ENCODE peak calls at places on chromosomes 1 and 21, in ten cellular contexts. W is CD4-positive, alpha-beta T cell; A is cardiac fibroblast; V is bronchial epithelial cell; D is AG10803; B is pancreas; N is right atrium auricular region; U is endothelial cell; I is kidney; S is WTC11. P is an unnamed sample.

GRCh38 chr1:5992814-5993552 is 758 bp upstream of the NPHP4 start:
- DNase-seq in W (no peak), A (no peak), V (no peak), D (no peak), B (peak), N (no peak), U (no peak), I (peak), S (no peak), P (no peak)

GRCh38 chr21:25039461-25040380 is 567.6 kb downstream of the MRPL39 start:
- DNase-seq in W (no peak), A (no peak), V (no peak), D (peak), B (no peak), N (no peak), U (no peak), I (no peak), S (no peak), P (peak)

GRCh38 chr1:94319319-94320180 is 82.2 kb upstream of the ARHGAP29 start:
- DNase-seq in W (no peak), A (no peak), V (no peak), D (no peak), B (no peak), N (no peak), U (peak), I (no peak), S (no peak), P (no peak)

GRCh38 chr1:913491-914252 is 10.1 kb upstream of the SAMD11 start:
- DNase-seq in W (no peak), A (no peak), V (no peak), D (no peak), B (peak), N (no peak), U (peak), I (peak), S (peak), P (no peak)

GRCh38 chr1:4633346-4633745 is 21.1 kb upstream of the AJAP1 start:
- DNase-seq in W (no peak), A (no peak), V (no peak), D (no peak), B (no peak), N (no peak), U (no peak), I (no peak), S (no peak), P (no peak)

GRCh38 chr1:184366992-184367391 is 19.8 kb upstream of the C1orf21 start:
- DNase-seq in W (no peak), A (peak), V (no peak), D (no peak), B (no peak), N (no peak), U (no peak), I (no peak), S (no peak), P (no peak)

GRCh38 chr1:194833111-194833510 is 1646.7 kb upstream of the B3GALT2 start:
- DNase-seq in W (no peak), A (no peak), V (no peak), D (no peak), B (no peak), N (no peak), U (no peak), I (no peak), S (no peak), P (no peak)

GRCh38 chr1:109312978-109313775 is 6.4 kb upstream of the MYBPHL start:
- DNase-seq in W (no peak), A (peak), V (no peak), D (peak), B (no peak), N (no peak), U (no peak), I (no peak), S (no peak), P (peak)

GRCh38 chr1:97738270-97738669 is 182.6 kb downstream of the DPYD start:
- DNase-seq in W (no peak), A (no peak), V (no peak), D (no peak), B (no peak), N (no peak), U (no peak), I (no peak), S (no peak), P (no peak)

GRCh38 chr21:42162831-42163510 is 56.0 kb upstream of the ABCG1 start:
- DNase-seq in W (no peak), A (no peak), V (no peak), D (no peak), B (no peak), N (no peak), U (no peak), I (no peak), S (no peak), P (no peak)

GRCh38 chr1:12127206-12127810 is 39.5 kb upstream of the TNFRSF1B start:
- DNase-seq in W (no peak), A (no peak), V (no peak), D (no peak), B (no peak), N (no peak), U (no peak), I (no peak), S (no peak), P (no peak)

GRCh38 chr1:237864338-237865244 is 26.1 kb downstream of the ZP4 start:
- DNase-seq in W (no peak), A (peak), V (peak), D (no peak), B (peak), N (peak), U (peak), I (peak), S (peak), P (peak)

GRCh38 chr1:14479865-14480264 is 118.6 kb upstream of the KAZN start:
- DNase-seq in W (no peak), A (no peak), V (no peak), D (no peak), B (no peak), N (no peak), U (no peak), I (no peak), S (no peak), P (no peak)

GRCh38 chr1:224506141-224506814 is 71.7 kb upstream of the WDR26 start:
- DNase-seq in W (no peak), A (no peak), V (peak), D (peak), B (no peak), N (no peak), U (no peak), I (no peak), S (no peak), P (peak)

GRCh38 chr21:45074048-45074817 is at the start of gene ADARB1:
- DNase-seq in W (peak), A (peak), V (peak), D (peak), B (peak), N (no peak), U (peak), I (peak), S (peak), P (peak)

GRCh38 chr1:181712636-181713238 is 229.4 kb downstream of the CACNA1E start:
- DNase-seq in W (no peak), A (no peak), V (no peak), D (no peak), B (no peak), N (no peak), U (no peak), I (no peak), S (no peak), P (no peak)

GRCh38 chr1:160752926-160753325 is 13.9 kb downstream of the SLAMF7 start:
- DNase-seq in W (no peak), A (peak), V (no peak), D (no peak), B (no peak), N (no peak), U (no peak), I (no peak), S (no peak), P (no peak)

GRCh38 chr1:53461329-53462044 is 2.3 kb downstream of the DMRTB1 start:
- DNase-seq in W (no peak), A (no peak), V (no peak), D (no peak), B (no peak), N (no peak), U (no peak), I (no peak), S (no peak), P (no peak)

GRCh38 chr21:41973427-41973831 is 19.6 kb upstream of the C2CD2 start:
- DNase-seq in W (no peak), A (no peak), V (no peak), D (no peak), B (no peak), N (peak), U (no peak), I (peak), S (no peak), P (peak)

GRCh38 chr1:38781872-38782617 is 77.5 kb downstream of the RRAGC start:
- DNase-seq in W (no peak), A (no peak), V (no peak), D (no peak), B (no peak), N (peak), U (no peak), I (no peak), S (no peak), P (no peak)

GRCh38 chr1:110783292-110783918 is 89.5 kb upstream of the CD53 start:
- DNase-seq in W (peak), A (peak), V (peak), D (peak), B (no peak), N (no peak), U (peak), I (no peak), S (peak), P (peak)

GRCh38 chr1:50251592-50252165 is 143.0 kb downstream of the ELAVL4 start:
- DNase-seq in W (no peak), A (no peak), V (no peak), D (no peak), B (no peak), N (no peak), U (no peak), I (no peak), S (peak), P (no peak)

GRCh38 chr1:32111789-32112188 is 3.9 kb downstream of the KPNA6 start:
- DNase-seq in W (no peak), A (peak), V (no peak), D (peak), B (no peak), N (no peak), U (no peak), I (no peak), S (no peak), P (no peak)

GRCh38 chr1:19672237-19672636 is 7.6 kb downstream of the HTR6 start:
- DNase-seq in W (no peak), A (no peak), V (no peak), D (no peak), B (no peak), N (no peak), U (no peak), I (no peak), S (no peak), P (no peak)

GRCh38 chr1:30638086-30638485 is 85.3 kb downstream of the MATN1 start:
- DNase-seq in W (no peak), A (no peak), V (no peak), D (no peak), B (no peak), N (no peak), U (no peak), I (no peak), S (no peak), P (no peak)

GRCh38 chr1:6338685-6339084 is 54.9 kb downstream of the ACOT7 start:
- DNase-seq in W (no peak), A (no peak), V (no peak), D (no peak), B (no peak), N (no peak), U (no peak), I (no peak), S (no peak), P (no peak)

GRCh38 chr1:177640687-177641086 is 329.2 kb downstream of the SEC16B start:
- DNase-seq in W (no peak), A (no peak), V (no peak), D (no peak), B (no peak), N (no peak), U (no peak), I (no peak), S (no peak), P (no peak)

DNA sequence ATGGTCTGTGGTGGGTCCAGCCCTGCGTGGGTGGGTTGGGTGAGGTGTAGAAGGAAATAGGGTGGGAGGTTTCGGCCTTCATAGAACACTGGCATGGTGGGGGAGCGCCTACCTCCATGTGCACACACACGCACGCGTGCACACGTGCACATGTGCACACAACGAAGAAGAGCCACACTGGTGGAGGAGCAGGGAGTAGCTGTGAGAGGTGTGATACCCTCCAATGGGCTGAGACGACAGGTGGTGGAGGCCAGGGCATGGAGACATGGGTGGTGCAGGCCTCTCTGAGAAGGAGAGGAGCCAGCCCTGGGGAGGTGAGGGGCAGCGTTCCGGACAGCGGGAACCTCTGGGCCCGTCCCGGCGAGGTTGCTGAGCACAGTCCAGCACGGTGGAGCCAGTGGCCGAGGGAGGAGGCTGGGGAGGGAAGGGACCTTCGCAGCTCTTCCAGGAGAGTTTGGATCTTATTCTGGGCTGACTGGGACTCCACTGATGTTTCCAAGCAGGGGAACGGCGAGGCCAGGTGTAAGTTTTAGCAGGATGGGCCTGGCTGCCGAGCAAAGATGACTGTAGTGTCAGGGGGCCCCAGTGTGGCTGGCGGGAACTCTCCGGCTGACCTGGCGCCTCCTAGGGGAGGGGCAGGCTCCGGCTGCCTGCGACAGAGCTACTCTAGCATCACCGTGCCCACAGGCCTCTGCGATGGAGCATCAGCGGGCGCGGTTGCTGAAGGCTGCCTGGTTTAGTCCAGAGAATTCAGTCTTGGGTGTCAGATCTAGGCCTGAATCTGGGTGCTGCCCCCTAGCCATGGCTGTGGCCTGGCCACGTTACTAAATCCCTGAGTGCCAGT is 107.2 kb downstream of the ARHGEF10L start:
- DNase-seq in W (no peak), A (no peak), V (no peak), D (no peak), B (no peak), N (no peak), U (no peak), I (no peak), S (peak), P (no peak)
- TF ChIP-seq CTCF in W (no peak), A (no peak), V (no peak), D (no peak), B (no peak), N (no peak), U (no peak), I (no peak), S (no peak), P (no peak)

DNA sequence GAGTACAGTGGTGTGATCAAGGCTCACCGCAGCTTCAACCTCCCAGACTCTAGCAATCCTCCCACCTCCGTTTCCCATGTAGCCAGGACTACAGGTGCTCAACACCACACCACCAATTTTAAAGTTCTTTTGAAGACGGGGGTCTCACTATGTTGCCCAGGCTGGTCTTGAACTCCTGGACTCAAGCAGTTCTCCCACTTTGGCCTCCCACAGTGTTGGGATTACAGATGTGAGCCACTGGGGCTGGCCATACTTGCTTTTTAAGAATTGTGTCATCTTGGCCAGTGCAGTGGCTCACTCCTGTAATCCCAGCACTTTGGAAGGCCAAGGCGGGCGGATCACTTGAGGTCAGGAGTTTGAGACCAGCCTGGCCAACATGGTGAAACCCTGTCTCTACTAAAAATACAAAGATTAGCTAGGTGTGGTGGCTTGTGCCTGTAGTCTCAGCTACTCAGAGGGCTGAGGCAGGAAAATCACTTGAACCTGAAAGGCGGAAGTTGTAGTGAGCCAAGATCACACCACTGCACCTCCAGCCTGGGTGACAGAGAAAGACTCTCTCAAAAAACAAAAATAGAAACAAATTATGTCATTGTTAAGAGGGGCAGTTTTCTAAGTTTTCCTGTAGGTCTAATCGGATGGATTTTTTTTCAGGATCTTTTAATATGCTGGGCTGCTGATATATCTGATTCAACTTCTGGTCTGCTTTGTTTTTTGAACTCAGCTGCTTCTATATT is 18.7 kb downstream of the AK4 start:
- DNase-seq in W (no peak), A (no peak), V (no peak), D (no peak), B (no peak), N (no peak), U (no peak), I (no peak), S (no peak), P (no peak)
- TF ChIP-seq CTCF in W (no peak), A (no peak), V (no peak), D (no peak), B (no peak), N (no peak), U (no peak), I (no peak), S (no peak), P (no peak)

DNA sequence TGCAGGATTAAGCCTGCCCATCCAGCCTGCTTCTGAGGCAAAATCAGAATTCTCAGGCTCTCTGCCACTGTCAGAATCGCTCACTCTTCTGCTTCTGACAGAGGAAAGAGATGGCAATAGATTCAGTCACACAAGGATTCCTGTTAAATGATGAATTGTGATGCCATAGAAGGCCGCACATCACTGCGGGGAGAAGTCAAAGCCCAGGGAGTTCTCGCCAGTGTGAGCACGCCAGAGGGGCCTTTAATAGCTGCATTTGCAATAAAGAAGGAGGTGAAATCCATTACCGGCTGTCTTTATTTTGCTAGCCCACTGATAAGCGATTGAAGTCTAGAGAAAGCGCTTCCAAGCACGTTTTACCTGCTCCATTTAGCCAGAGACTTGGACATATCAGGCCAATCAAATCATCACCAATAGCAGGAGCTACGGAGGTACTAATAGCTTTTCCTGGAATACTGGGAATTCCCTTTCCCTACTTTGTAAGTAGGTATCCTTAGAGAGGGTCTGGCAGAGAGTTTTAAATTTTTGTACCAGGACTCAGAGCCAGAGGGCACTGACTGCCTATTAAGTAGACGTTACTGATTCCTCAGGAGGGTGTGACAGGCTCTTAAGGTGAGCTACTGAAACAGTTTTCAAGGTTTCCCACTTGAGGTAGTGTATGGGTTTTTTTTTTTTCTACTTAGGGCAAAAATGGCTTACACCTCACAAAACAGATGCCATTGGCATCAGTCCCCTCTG is 10.1 kb upstream of the TARBP1 start:
- DNase-seq in W (no peak), A (no peak), V (peak), D (no peak), B (no peak), N (no peak), U (no peak), I (no peak), S (no peak), P (no peak)
- TF ChIP-seq CTCF in W (no peak), A (no peak), V (no peak), D (no peak), B (no peak), N (no peak), U (no peak), I (no peak), S (no peak), P (no peak)

GRCh38 chr1:170126691-170127090 is 19.1 kb upstream of the NTMT2 start:
- DNase-seq in W (no peak), A (peak), V (peak), D (peak), B (no peak), N (no peak), U (no peak), I (no peak), S (peak), P (peak)
- TF ChIP-seq CTCF in W (no peak), A (peak), V (no peak), D (peak), B (no peak), N (no peak), U (no peak), I (no peak), S (no peak), P (no peak)

GRCh38 chr1:234230414-234230862 is 142.8 kb upstream of the COA6 start:
- DNase-seq in W (no peak), A (no peak), V (no peak), D (no peak), B (no peak), N (no peak), U (no peak), I (no peak), S (no peak), P (no peak)

GRCh38 chr1:234231893-234232276 is 141.4 kb upstream of the COA6 start:
- DNase-seq in W (no peak), A (no peak), V (no peak), D (no peak), B (no peak), N (no peak), U (no peak), I (no peak), S (no peak), P (no peak)

GRCh38 chr1:234229676-234230075 is 143.6 kb upstream of the COA6 start:
- DNase-seq in W (no peak), A (no peak), V (no peak), D (no peak), B (no peak), N (no peak), U (no peak), I (no peak), S (no peak), P (no peak)

GRCh38 chr1:234234199-234234598 is 139.1 kb upstream of the COA6 start:
- DNase-seq in W (no peak), A (no peak), V (no peak), D (no peak), B (no peak), N (no peak), U (no peak), I (no peak), S (no peak), P (no peak)

GRCh38 chr1:234231061-234231892 is 142.0 kb upstream of the COA6 start:
- DNase-seq in W (no peak), A (no peak), V (no peak), D (no peak), B (no peak), N (no peak), U (peak), I (no peak), S (peak), P (no peak)
- TF ChIP-seq CTCF in W (no peak), A (peak), V (peak), D (no peak), B (no peak), N (no peak), U (peak), I (no peak), S (peak), P (no peak)

DNA sequence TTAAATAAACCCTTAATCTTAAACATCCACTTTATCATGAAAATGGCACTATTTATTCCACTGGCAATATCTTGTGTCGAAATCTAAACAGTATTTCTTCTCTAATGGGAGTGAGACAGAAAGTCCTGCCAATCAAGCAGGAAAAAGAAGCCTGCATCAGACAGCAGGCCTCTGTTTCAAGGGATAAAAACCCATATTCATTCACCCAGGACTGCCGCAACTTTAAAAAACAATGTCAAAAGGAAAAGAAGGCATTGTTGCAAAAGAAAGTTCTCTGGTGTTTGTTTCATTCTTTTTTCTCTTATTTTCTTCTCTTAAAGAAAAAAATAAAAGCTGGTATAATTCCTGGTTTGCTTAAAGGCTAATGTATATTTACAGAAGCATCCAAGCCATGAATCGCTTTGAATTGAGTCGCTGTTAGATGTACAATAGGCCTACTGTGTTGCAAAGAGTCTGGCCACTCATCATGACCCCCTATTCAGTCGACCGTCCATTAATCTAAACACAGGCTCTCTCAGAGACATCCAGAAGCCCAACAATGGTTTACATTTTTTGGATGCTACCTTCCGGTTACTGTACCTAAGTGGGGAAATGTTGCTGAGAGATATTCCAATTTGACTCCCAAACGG is 48.7 kb upstream of the ZC3H11B start:
- DNase-seq in W (no peak), A (no peak), V (no peak), D (no peak), B (no peak), N (no peak), U (no peak), I (no peak), S (no peak), P (no peak)
- TF ChIP-seq CTCF in W (no peak), A (no peak), V (no peak), D (no peak), B (no peak), N (no peak), U (no peak), I (no peak), S (no peak), P (no peak)

P was measured in MCF 10A.